ENCODE peak calls at places on chromosomes 1 and 21, in eight cellular contexts. K, N, L, T, Q, G, J and Y are unnamed samples.

GRCh38 chr1:228072658-228073043 is 9.9 kb upstream of the ARF1 start:
- DNase-seq in Q (peak), T (no peak), K (peak), G (no peak), N (no peak), J (no peak), L (no peak), Y (peak)

GRCh38 chr1:234542211-234542850 is 63.4 kb upstream of the TARBP1 start:
- DNase-seq in Q (no peak), G (peak), K (no peak), L (no peak), N (no peak), T (no peak), J (peak), Y (no peak)

GRCh38 chr1:39722495-39722894 is 16.2 kb upstream of the PPIE start:
- DNase-seq in N (no peak), Q (no peak), K (no peak), G (no peak), T (peak), L (no peak), J (no peak), Y (no peak)

GRCh38 chr21:19810779-19811178 is 1187.4 kb upstream of the NCAM2 start:
- DNase-seq in G (no peak), J (no peak), Q (no peak), T (no peak), N (no peak), K (no peak), L (no peak), Y (no peak)

GRCh38 chr1:1425753-1426495 is 4.8 kb upstream of the ANKRD65 start:
- DNase-seq in K (peak), L (no peak), N (no peak), J (no peak), T (no peak), Q (no peak), G (no peak), Y (peak)

GRCh38 chr1:168260393-168260792 is 20.3 kb upstream of the TBX19 start:
- DNase-seq in T (no peak), Q (no peak), G (no peak), K (no peak), L (no peak), N (no peak), J (no peak), Y (no peak)

GRCh38 chr1:86207323-86207722 is 50.8 kb upstream of the COL24A1 start:
- DNase-seq in K (no peak), J (no peak), T (peak), G (no peak), L (peak), Q (peak), N (peak), Y (no peak)

GRCh38 chr1:175810305-175810704 is 66.9 kb upstream of the TNR start:
- DNase-seq in L (no peak), J (no peak), G (no peak), T (no peak), Q (no peak), K (no peak), N (no peak), Y (no peak)

GRCh38 chr1:216847385-216848036 is 124.3 kb upstream of the ESRRG start:
- DNase-seq in G (no peak), T (peak), L (peak), K (no peak), N (peak), Q (no peak), J (no peak), Y (no peak)

GRCh38 chr1:154749078-154749760 is 120.9 kb downstream of the KCNN3 start:
- DNase-seq in J (peak), Q (no peak), K (no peak), L (peak), G (no peak), N (peak), T (peak), Y (no peak)

GRCh38 chr1:212108187-212108586 is 72.6 kb downstream of the DTL start:
- DNase-seq in L (no peak), T (no peak), Q (no peak), N (no peak), G (no peak), J (no peak), K (no peak), Y (no peak)

GRCh38 chr1:24416666-24417391 is 1.2 kb downstream of the NIPAL3 start:
- DNase-seq in J (no peak), Q (no peak), T (peak), N (peak), K (no peak), G (no peak), L (peak), Y (no peak)

GRCh38 chr1:88062650-88063153 is 621.4 kb upstream of the PKN2 start:
- DNase-seq in T (no peak), L (no peak), N (no peak), J (no peak), Q (no peak), K (no peak), G (no peak), Y (no peak)

GRCh38 chr1:153533689-153534201 is 2.0 kb downstream of the S100A6 start:
- DNase-seq in K (no peak), T (peak), G (peak), L (peak), Q (peak), N (peak), J (peak), Y (peak)

GRCh38 chr1:64387382-64388066 is 82.4 kb upstream of the CACHD1 start:
- DNase-seq in L (no peak), G (no peak), N (no peak), Q (no peak), J (peak), K (no peak), T (no peak), Y (no peak)

GRCh38 chr21:31316488-31317169 is 27.4 kb downstream of the TIAM1 start:
- DNase-seq in L (no peak), T (peak), K (no peak), N (no peak), J (no peak), Q (no peak), G (no peak), Y (no peak)

GRCh38 chr1:185132534-185132933 is 24.2 kb downstream of the TRMT1L start:
- DNase-seq in G (no peak), L (no peak), K (no peak), T (no peak), J (no peak), Q (no peak), N (no peak), Y (no peak)

GRCh38 chr1:191022856-191023255 is 545.2 kb upstream of the BRINP3 start:
- DNase-seq in G (no peak), Q (no peak), L (peak), K (no peak), J (no peak), N (no peak), T (peak), Y (no peak)

GRCh38 chr1:203142684-203143408 is 15.3 kb downstream of the ADORA1 start:
- DNase-seq in G (no peak), L (no peak), K (no peak), Q (no peak), T (no peak), N (no peak), J (no peak), Y (no peak)

GRCh38 chr1:156661932-156662587 is 15.1 kb downstream of the NES start:
- DNase-seq in L (no peak), Q (no peak), T (peak), G (no peak), J (no peak), N (no peak), K (no peak), Y (no peak)

GRCh38 chr1:100279954-100280682 is 14.1 kb downstream of the RTCA start:
- DNase-seq in N (no peak), L (no peak), G (no peak), Q (no peak), T (no peak), K (no peak), J (no peak), Y (no peak)

GRCh38 chr1:43786201-43786958 is 79.0 kb downstream of the ST3GAL3 start:
- DNase-seq in K (no peak), J (peak), L (no peak), T (peak), Q (no peak), G (no peak), N (peak), Y (no peak)

GRCh38 chr1:232377494-232377770 is 252.5 kb downstream of the SIPA1L2 start:
- DNase-seq in K (no peak), T (peak), Q (no peak), J (no peak), G (no peak), L (peak), N (peak), Y (no peak)

GRCh38 chr1:164930241-164930640 is 371.3 kb downstream of the PBX1 start:
- DNase-seq in L (no peak), Q (no peak), K (no peak), T (no peak), N (no peak), G (no peak), J (no peak), Y (no peak)

GRCh38 chr1:18575620-18576019 is 55.0 kb upstream of the PAX7 start:
- DNase-seq in Q (peak), N (peak), L (no peak), T (peak), G (no peak), K (peak), J (peak), Y (peak)

GRCh38 chr1:229689915-229690314 is 63.9 kb downstream of the URB2 start:
- DNase-seq in G (no peak), K (no peak), T (no peak), J (no peak), N (no peak), L (no peak), Q (no peak), Y (no peak)

GRCh38 chr1:231416896-231417295 is 5.2 kb downstream of the EGLN1 start:
- DNase-seq in N (no peak), Q (no peak), T (no peak), J (no peak), G (no peak), K (no peak), L (no peak), Y (no peak)

GRCh38 chr1:70247768-70248167 is 26.6 kb downstream of the SRSF11 start:
- DNase-seq in L (no peak), T (no peak), K (no peak), Q (no peak), J (no peak), G (no peak), N (no peak), Y (no peak)

GRCh38 chr1:21906173-21907078 is 30.7 kb downstream of the HSPG2 start:
- DNase-seq in T (peak), Q (peak), J (peak), K (peak), N (peak), L (no peak), G (peak), Y (peak)

GRCh38 chr1:242523968-242524570 is 428 bp downstream of the PLD5 start:
- DNase-seq in Q (peak), L (peak), N (peak), T (no peak), K (peak), J (peak), G (no peak), Y (peak)
- TF ChIP-seq CTCF in Q (no peak), L (peak), N (no peak), T (no peak), K (no peak), J (no peak), G (no peak), Y (no peak)

GRCh38 chr1:201222125-201222524 is 31.5 kb downstream of the IGFN1 start:
- DNase-seq in N (no peak), L (no peak), K (no peak), Q (no peak), G (no peak), J (no peak), T (no peak), Y (no peak)
- H3K4me3 ChIP-seq in N (no peak), L (no peak), K (no peak), Q (no peak), G (no peak), J (no peak), T (no peak), Y (no peak)

DNA sequence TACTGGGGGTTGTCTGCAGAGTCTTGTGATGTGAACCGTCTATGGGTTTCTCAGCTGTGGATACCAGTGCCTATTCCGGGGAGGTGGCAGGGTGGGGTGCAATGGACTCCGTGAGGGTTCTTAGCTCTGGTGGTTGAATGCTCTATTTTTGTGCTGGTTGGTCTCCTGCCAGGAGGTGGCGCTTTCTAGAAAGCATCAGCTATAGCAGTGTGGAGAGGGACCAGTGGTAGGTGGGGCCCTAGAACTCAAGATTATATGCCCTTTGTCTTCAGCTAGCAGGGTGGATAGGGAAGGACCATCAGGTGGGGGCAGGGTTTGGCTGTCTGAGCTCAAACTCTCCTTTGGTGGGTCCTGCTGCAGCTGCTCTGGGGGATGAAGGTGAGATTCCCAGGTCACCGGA is 127.3 kb upstream of the PLD5 start:
- DNase-seq in G (no peak), L (no peak), J (no peak), N (no peak), Q (no peak), K (no peak), T (no peak), Y (no peak)
- TF ChIP-seq CTCF in G (no peak), L (no peak), J (no peak), N (no peak), Q (peak), K (no peak), T (no peak), Y (no peak)

GRCh38 chr21:42445311-42445710 is 41.6 kb downstream of the UBASH3A start:
- DNase-seq in N (no peak), L (no peak), K (no peak), T (no peak), Q (no peak), G (no peak), J (no peak), Y (no peak)
- H3K4me3 ChIP-seq in N (no peak), L (no peak), K (no peak), T (no peak), Q (no peak), G (no peak), J (no peak), Y (no peak)

GRCh38 chr1:31062867-31063380 is 2.6 kb downstream of the PUM1 start:
- DNase-seq in J (no peak), L (peak), N (no peak), Q (no peak), T (no peak), G (no peak), K (no peak), Y (no peak)

GRCh38 chr1:31064115-31064514 is 1.4 kb downstream of the PUM1 start:
- DNase-seq in J (no peak), L (peak), T (no peak), G (no peak), Q (no peak), N (no peak), K (no peak), Y (no peak)

GRCh38 chr1:31063636-31064035 is 1.9 kb downstream of the PUM1 start:
- DNase-seq in K (no peak), N (no peak), Q (no peak), G (no peak), J (no peak), T (peak), L (peak), Y (no peak)

GRCh38 chr1:31064685-31065309 is 720 bp downstream of the PUM1 start:
- DNase-seq in L (peak), T (peak), J (peak), Q (peak), N (no peak), G (no peak), K (no peak), Y (no peak)

GRCh38 chr1:31065310-31066217 is at the start of gene PUM1:
- DNase-seq in T (peak), K (peak), G (peak), L (peak), Q (peak), N (peak), J (peak), Y (peak)
- TF ChIP-seq CTCF in T (no peak), K (peak), G (peak), L (no peak), Q (peak), N (no peak), J (peak), Y (peak)